ENCODE peak calls at places on chromosomes 5 and 9, in four cellular contexts. P, G, Y and Q are unnamed samples.

GRCh38 chr5:75524071-75524470 is 12.4 kb downstream of the POLK start:
- DNase-seq in P (no peak), G (no peak), Y (peak), Q (no peak)

GRCh38 chr5:99320461-99320860 is 391.7 kb upstream of the CHD1 start:
- DNase-seq in P (peak), G (no peak), Y (no peak), Q (peak)

GRCh38 chr5:38448553-38449350 is 107.7 kb downstream of the LIFR start:
- DNase-seq in P (no peak), G (no peak), Y (no peak), Q (no peak)

GRCh38 chr5:133698259-133698554 is 85.9 kb upstream of the FSTL4 start:
- DNase-seq in P (no peak), G (no peak), Y (no peak), Q (no peak)

GRCh38 chr9:81832571-81833285 is 95.5 kb upstream of the SPATA31D4 start:
- DNase-seq in P (no peak), G (no peak), Y (no peak), Q (no peak)

GRCh38 chr5:58401701-58402100 is 58.2 kb downstream of the PLK2 start:
- DNase-seq in P (no peak), G (no peak), Y (no peak), Q (no peak)

GRCh38 chr5:485943-486491 is 38.2 kb downstream of the SLC9A3 start:
- DNase-seq in P (no peak), G (no peak), Y (no peak), Q (peak)

GRCh38 chr5:129249891-129250290 is 155.3 kb downstream of the ISOC1 start:
- DNase-seq in P (no peak), G (no peak), Y (no peak), Q (no peak)

GRCh38 chr9:17810728-17811634 is 232.1 kb downstream of the SH3GL2 start:
- DNase-seq in P (peak), G (no peak), Y (peak), Q (peak)

GRCh38 chr5:88675159-88675757 is 207.7 kb downstream of the MEF2C start:
- DNase-seq in P (peak), G (no peak), Y (no peak), Q (peak)

GRCh38 chr5:172769598-172770373 is 1.2 kb downstream of the DUSP1 start:
- DNase-seq in P (peak), G (no peak), Y (peak), Q (peak)

GRCh38 chr5:132489051-132489770 is 1.4 kb downstream of the IRF1 start:
- DNase-seq in P (no peak), G (peak), Y (no peak), Q (no peak)

GRCh38 chr5:145938699-145939531 is 2.5 kb downstream of the SH3RF2 start:
- DNase-seq in P (no peak), G (no peak), Y (no peak), Q (peak)

GRCh38 chr5:74433255-74434123 is 207.0 kb downstream of the ENC1 start:
- DNase-seq in P (no peak), G (no peak), Y (peak), Q (peak)

GRCh38 chr9:136538599-136539426 is 7.0 kb downstream of the NOTCH1 start:
- DNase-seq in P (no peak), G (no peak), Y (peak), Q (no peak)

GRCh38 chr5:1777281-1778137 is 22.1 kb downstream of the MRPL36 start:
- DNase-seq in P (peak), G (peak), Y (no peak), Q (no peak)

GRCh38 chr5:176825234-176825633 is 14.9 kb downstream of the UNC5A start:
- DNase-seq in P (no peak), G (no peak), Y (no peak), Q (no peak)

GRCh38 chr5:112529525-112529924 is 110.4 kb upstream of the EPB41L4A start:
- DNase-seq in P (no peak), G (no peak), Y (peak), Q (peak)

GRCh38 chr9:130437011-130437784 is 7.6 kb upstream of the ASS1 start:
- DNase-seq in P (no peak), G (no peak), Y (no peak), Q (no peak)

GRCh38 chr5:172429201-172429940 is 25.0 kb downstream of the SH3PXD2B start:
- DNase-seq in P (no peak), G (no peak), Y (no peak), Q (no peak)

GRCh38 chr5:6591671-6592288 is 41.1 kb downstream of the NSUN2 start:
- DNase-seq in P (no peak), G (no peak), Y (no peak), Q (no peak)

GRCh38 chr5:84239509-84239908 is 145.2 kb downstream of the EDIL3 start:
- DNase-seq in P (no peak), G (no peak), Y (peak), Q (no peak)

GRCh38 chr9:23855885-23856284 is 29.8 kb upstream of the ELAVL2 start:
- DNase-seq in P (no peak), G (no peak), Y (no peak), Q (no peak)

GRCh38 chr9:115944166-115944948 is 209.2 kb upstream of the PAPPA start:
- DNase-seq in P (peak), G (peak), Y (peak), Q (peak)

GRCh38 chr9:136622538-136622948 is 40.2 kb upstream of the EGFL7 start:
- DNase-seq in P (no peak), G (no peak), Y (no peak), Q (no peak)

GRCh38 chr9:111118256-111118950 is 80.1 kb upstream of the LPAR1 start:
- DNase-seq in P (no peak), G (no peak), Y (no peak), Q (no peak)

GRCh38 chr9:128894764-128895163 is 12.8 kb downstream of the LRRC8A start:
- DNase-seq in P (no peak), G (no peak), Y (no peak), Q (no peak)

GRCh38 chr5:128015978-128016377 is 67.6 kb upstream of the SLC12A2 start:
- DNase-seq in P (no peak), G (no peak), Y (no peak), Q (no peak)

GRCh38 chr9:84697494-84698114 is 28.1 kb downstream of the NTRK2 start:
- DNase-seq in P (peak), G (peak), Y (peak), Q (peak)

GRCh38 chr9:96176901-96177718 is 124.9 kb downstream of the HSD17B3 start:
- DNase-seq in P (no peak), G (no peak), Y (no peak), Q (peak)

GRCh38 chr9:137405677-137406081 is 17.3 kb downstream of the EXD3 start:
- DNase-seq in P (no peak), G (no peak), Y (no peak), Q (no peak)

GRCh38 chr5:394671-395155 is 48.3 kb upstream of the EXOC3 start:
- DNase-seq in P (peak), G (peak), Y (no peak), Q (no peak)

GRCh38 chr5:86688414-86688813 is 70.7 kb downstream of the COX7C start:
- DNase-seq in P (no peak), G (no peak), Y (no peak), Q (no peak)
- H3K27ac ChIP-seq in P (no peak), G (no peak), Y (no peak), Q (no peak)

DNA sequence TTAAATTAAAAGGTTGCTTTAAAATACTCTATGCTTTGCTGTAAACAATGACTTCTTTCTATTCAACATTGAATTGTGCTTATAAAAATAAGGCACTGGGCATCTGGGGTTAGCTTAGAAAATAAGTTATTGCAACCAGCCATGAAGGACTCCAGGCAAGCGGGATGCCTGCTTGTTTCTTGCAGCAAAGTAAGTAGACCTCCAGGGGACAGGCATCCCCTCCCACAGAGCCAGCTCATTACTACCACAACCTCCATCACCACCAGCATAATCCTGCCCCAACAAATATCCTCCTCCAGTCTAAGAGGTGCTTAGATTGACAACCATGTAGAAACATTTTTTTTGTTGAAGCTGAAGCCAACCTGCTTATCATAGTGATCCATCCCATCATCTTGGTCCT is 190.4 kb downstream of the TARS1 start:
- DNase-seq in P (no peak), G (no peak), Y (no peak), Q (no peak)
- H3K27ac ChIP-seq in P (no peak), G (no peak), Y (no peak), Q (no peak)

GRCh38 chr9:105242557-105242956 is 1.9 kb upstream of the SLC44A1 start:
- DNase-seq in P (no peak), G (no peak), Y (no peak), Q (no peak)

GRCh38 chr9:105242062-105242461 is 2.4 kb upstream of the SLC44A1 start:
- DNase-seq in P (no peak), G (no peak), Y (no peak), Q (no peak)

GRCh38 chr9:105243015-105243686 is 1.3 kb upstream of the SLC44A1 start:
- DNase-seq in P (no peak), G (no peak), Y (no peak), Q (no peak)

GRCh38 chr9:105243935-105244273 is 547 bp upstream of the SLC44A1 start:
- DNase-seq in P (no peak), G (no peak), Y (no peak), Q (no peak)

GRCh38 chr9:105241356-105242043 is 3.0 kb upstream of the SLC44A1 start:
- DNase-seq in P (no peak), G (no peak), Y (no peak), Q (no peak)
- H3K27ac ChIP-seq in P (no peak), G (no peak), Y (no peak), Q (no peak)

GRCh38 chr5:80192507-80193241 is 63.2 kb downstream of the SERINC5 start:
- DNase-seq in P (no peak), G (no peak), Y (no peak), Q (no peak)

GRCh38 chr5:80194470-80194869 is 61.4 kb downstream of the SERINC5 start:
- DNase-seq in P (no peak), G (no peak), Y (no peak), Q (no peak)

GRCh38 chr5:80191397-80191796 is 64.5 kb downstream of the SERINC5 start:
- DNase-seq in P (no peak), G (no peak), Y (no peak), Q (no peak)

GRCh38 chr5:80191991-80192398 is 63.9 kb downstream of the SERINC5 start:
- DNase-seq in P (no peak), G (no peak), Y (no peak), Q (no peak)

GRCh38 chr5:80193421-80193820 is 62.4 kb downstream of the SERINC5 start:
- DNase-seq in P (no peak), G (no peak), Y (no peak), Q (no peak)
- H3K27ac ChIP-seq in P (no peak), G (peak), Y (no peak), Q (no peak)

GRCh38 chr5:17223375-17224185 is 6.1 kb downstream of the BASP1 start:
- DNase-seq in P (no peak), G (no peak), Y (no peak), Q (no peak)
- H3K27ac ChIP-seq in P (no peak), G (no peak), Y (no peak), Q (no peak)

DNA sequence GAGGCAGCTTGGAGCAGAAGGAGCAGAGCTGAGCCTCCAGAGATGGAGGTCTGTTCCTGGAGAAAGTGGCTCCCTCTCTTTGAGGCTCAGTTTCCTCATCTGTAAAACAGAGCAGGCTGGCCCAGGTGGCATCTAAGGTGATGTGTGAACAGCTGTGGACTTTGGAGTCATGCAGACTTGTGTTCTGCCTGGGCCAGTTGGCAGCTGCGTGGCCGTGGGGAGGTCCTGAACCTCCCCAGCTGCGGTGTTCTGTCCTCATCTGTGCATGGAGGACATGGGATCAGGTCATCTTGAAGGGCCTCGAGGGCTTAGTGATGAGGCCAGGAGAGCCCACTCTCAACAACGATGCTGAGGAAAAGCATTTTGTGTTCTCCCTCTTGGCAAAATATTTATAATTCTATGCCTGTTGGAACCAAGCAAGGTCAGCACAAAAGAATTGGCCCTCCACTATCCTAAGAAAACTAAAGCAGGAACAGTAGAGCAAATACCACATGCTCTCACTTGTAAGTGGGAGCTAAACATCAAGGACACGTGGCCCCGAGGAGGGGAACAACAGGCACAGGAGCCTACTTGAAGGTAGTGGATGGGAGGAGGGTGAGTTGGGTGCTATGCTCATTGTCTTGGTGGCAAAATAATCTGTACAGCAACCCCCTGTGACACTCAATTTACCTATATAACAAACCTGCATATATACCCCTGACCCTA is 63.2 kb upstream of the COL15A1 start:
- DNase-seq in P (no peak), G (no peak), Y (no peak), Q (no peak)
- H3K27ac ChIP-seq in P (no peak), G (no peak), Y (no peak), Q (no peak)

DNA sequence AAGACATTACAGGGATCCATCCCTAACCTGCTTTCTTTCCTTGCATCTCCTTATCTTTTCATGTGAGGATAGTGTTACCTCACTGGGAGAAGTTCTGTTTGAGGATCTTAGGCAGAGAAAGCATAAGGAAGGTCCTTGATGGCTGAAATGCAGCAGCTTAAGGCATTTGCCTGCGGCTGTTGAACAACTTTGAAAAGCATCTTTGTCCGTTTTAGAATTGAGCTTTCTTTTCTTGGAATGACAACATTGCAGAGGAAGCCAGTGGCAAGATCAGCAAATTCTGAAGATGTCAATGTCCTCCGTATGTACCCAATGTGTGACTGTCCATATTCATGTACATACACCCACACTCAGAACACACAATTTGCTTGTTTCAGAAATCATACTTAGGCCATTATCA is 436.2 kb downstream of the GABRG2 start:
- DNase-seq in P (no peak), G (no peak), Y (no peak), Q (no peak)
- H3K27ac ChIP-seq in P (no peak), G (no peak), Y (no peak), Q (no peak)

DNA sequence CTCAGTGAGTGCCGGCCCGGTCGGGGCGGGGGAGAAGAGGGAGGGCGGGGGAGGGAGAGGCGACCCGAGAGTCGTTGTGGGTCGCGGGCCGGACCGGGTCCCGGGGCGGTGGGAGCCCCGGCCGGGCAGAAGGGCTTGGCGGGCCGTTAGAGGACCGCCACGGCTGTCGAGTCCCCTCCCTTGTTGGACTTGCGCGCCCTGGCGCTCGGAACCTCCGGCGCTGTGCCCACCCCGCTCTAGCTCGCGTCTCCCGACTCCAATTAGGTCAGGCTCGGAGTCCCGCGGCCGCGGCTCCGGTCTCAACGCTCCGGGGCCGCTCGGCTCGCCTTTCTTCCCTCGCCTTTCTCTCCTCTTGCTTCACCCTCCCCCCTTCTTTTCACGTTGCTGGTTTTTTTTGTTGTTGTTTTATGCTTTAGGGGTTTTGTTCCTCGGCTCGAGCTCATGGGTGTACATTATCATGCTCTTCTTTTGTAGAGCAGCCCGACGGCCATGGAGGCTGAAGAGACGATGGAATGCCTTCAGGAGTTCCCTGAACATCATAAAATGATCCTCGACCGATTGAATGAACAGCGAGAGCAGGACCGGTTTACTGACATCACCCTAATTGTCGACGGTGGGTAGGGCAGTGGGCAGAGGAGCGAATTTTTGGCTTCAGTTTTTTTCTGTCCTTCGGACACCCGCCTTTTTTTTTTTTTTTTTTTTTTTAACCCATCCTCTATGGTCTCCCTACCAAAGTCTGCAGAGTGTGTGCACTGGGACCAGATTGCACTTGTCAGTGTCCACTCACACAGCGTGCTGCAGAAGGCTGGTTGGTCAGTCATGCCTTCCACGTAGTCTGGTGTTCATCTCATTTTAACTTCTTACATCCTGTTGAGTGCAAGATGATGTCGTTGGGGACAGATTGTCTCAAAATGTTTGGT is 1.1 kb downstream of the ZNF131 start:
- DNase-seq in P (no peak), G (no peak), Y (peak), Q (peak)
- H3K27ac ChIP-seq in P (peak), G (peak), Y (peak), Q (peak)

DNA sequence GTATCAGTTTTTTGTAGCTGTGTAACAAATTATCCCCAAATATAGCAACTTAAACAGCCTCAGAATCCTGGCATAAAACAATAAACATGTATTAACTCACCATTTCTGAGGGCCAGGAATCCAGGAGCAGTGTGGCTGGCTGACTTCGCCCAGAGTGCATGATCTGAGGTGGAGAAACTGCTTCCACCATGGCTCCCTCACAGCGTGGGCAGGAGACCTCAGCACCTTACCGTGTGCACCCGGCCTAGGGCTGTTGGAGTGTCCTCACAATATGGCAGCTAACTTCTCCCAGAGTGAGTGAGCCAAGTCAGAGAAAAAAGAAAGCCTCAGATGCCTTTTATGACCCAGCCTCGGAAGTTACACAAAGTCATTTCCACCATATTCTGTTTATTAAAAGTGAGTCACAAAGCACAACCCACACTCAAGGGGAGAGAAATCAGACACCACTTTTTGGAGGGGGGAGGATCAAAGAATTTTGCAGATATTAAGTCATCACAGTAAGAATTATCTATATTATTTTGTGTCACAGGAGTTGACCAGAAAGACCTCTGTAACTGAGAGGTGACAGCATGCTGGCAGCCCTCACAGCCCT is 59.6 kb downstream of the TSTD2 start:
- DNase-seq in P (no peak), G (peak), Y (no peak), Q (no peak)
- H3K27ac ChIP-seq in P (no peak), G (no peak), Y (no peak), Q (no peak)

GRCh38 chr9:121074370-121075250 is at the start of gene CNTRL:
- DNase-seq in P (peak), G (peak), Y (peak), Q (peak)

GRCh38 chr9:121067655-121068054 is 7.1 kb upstream of the CNTRL start:
- DNase-seq in P (no peak), G (no peak), Y (no peak), Q (no peak)

GRCh38 chr9:121071356-121071755 is 3.4 kb upstream of the CNTRL start:
- DNase-seq in P (no peak), G (no peak), Y (no peak), Q (no peak)

GRCh38 chr9:121075251-121076036 is 689 bp downstream of the CNTRL start:
- DNase-seq in P (no peak), G (no peak), Y (no peak), Q (no peak)

DNA sequence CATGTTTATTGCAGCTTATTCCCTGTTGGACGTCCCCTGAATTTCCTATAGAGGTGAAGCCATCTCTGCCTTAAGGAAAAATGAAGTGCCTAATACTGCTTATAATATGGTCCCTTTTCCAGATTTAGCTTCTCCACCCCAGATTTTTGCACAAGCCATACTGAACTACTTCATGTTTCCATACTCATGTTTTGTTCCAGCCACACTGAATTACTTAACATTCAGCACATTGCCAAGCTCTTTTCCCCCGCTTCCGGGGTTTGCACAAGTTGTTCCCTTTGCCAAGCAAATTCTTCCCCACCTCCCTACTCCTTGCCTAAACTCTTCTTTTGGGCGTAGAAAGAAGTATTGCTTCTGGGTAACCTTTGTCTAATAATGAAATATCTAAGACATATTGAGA is 1.7 kb upstream of the CNTRL start:
- DNase-seq in P (peak), G (no peak), Y (peak), Q (peak)
- H3K27ac ChIP-seq in P (no peak), G (peak), Y (peak), Q (peak)